ENCODE peak calls at places on chromosomes 11 and 22, in four cellular contexts. T is colonic mucosa, I is fibroblast of lung, W is A549. Y is an unnamed sample.
A peak's percentile ranks its signal among the peaks of the same experiment; 100 is the strongest.

GRCh38 chr11:67320011-67320410 is 16.7 kb downstream of the SSH3 start:
- DNase-seq in I (no peak), T (no peak), W (no peak), Y (no peak)

GRCh38 chr22:46791201-46791731 is 28.8 kb downstream of the TBC1D22A start:
- DNase-seq in W (no peak), T (no peak), I (peak; percentile 72), Y (no peak)

GRCh38 chr11:65420506-65421203 is 1.9 kb upstream of the NEAT1 start:
- DNase-seq in W (no peak), I (no peak), T (no peak), Y (peak; percentile 11)

GRCh38 chr11:11213117-11213516 is 139.9 kb downstream of the CSNK2A3 start:
- DNase-seq in I (no peak), W (no peak), T (no peak), Y (no peak)

GRCh38 chr22:38955250-38955775 is 2.1 kb upstream of the APOBEC3A start:
- DNase-seq in W (no peak), I (no peak), T (no peak), Y (peak; percentile 2)

GRCh38 chr22:49977578-49977977 is 17.0 kb downstream of the PIM3 start:
- DNase-seq in W (no peak), T (no peak), I (no peak), Y (no peak)

GRCh38 chr11:117828641-117829368 is 4.3 kb upstream of the FXYD2 start:
- DNase-seq in I (peak; percentile 86), W (peak; percentile 30), T (peak; percentile 35), Y (peak; percentile 51)

GRCh38 chr22:47072642-47072967 is 310.2 kb downstream of the TBC1D22A start:
- DNase-seq in T (no peak), W (no peak), I (no peak), Y (no peak)

GRCh38 chr22:44304354-44304753 is 8.4 kb downstream of the SHISAL1 start:
- DNase-seq in I (peak; percentile 62), W (no peak), T (no peak), Y (no peak)

GRCh38 chr11:62830904-62831519 is 839 bp downstream of the STX5 start:
- DNase-seq in W (no peak), I (no peak), T (no peak), Y (no peak)

GRCh38 chr11:20008190-20008801 is 152.0 kb downstream of the DBX1 start:
- DNase-seq in T (no peak), W (no peak), I (no peak), Y (no peak)

GRCh38 chr11:93895106-93895862 is 44.9 kb upstream of the VSTM5 start:
- DNase-seq in T (peak; percentile 21), W (no peak), I (peak; percentile 88), Y (peak; percentile 24)

GRCh38 chr11:44120169-44120568 is 24.7 kb downstream of the EXT2 start:
- DNase-seq in I (no peak), T (no peak), W (peak; percentile 18), Y (peak; percentile 17)

GRCh38 chr11:8251767-8252295 is 11.8 kb downstream of the LMO1 start:
- DNase-seq in W (no peak), T (no peak), I (no peak), Y (peak; percentile 0)

GRCh38 chr11:106246495-106246894 is 169.0 kb downstream of the AASDHPPT start:
- DNase-seq in W (no peak), I (no peak), T (no peak), Y (no peak)

GRCh38 chr11:9922806-9923205 is 258.9 kb downstream of the SWAP70 start:
- DNase-seq in T (no peak), W (no peak), I (peak; percentile 25), Y (no peak)

GRCh38 chr11:73415854-73416615 is 39.8 kb downstream of the RELT start:
- DNase-seq in I (peak; percentile 64), W (no peak), T (no peak), Y (no peak)

GRCh38 chr11:113549611-113550061 is 74.4 kb upstream of the DRD2 start:
- DNase-seq in I (peak; percentile 57), W (no peak), T (no peak), Y (no peak)

GRCh38 chr11:116792869-116793475 is 1.3 kb upstream of the APOA5 start:
- DNase-seq in W (no peak), T (no peak), I (peak; percentile 85), Y (no peak)

GRCh38 chr22:26561756-26562417 is 28.0 kb downstream of the TPST2 start:
- DNase-seq in I (no peak), T (no peak), W (no peak), Y (peak; percentile 97)

GRCh38 chr11:117230286-117230961 is 1.4 kb downstream of the PCSK7 start:
- DNase-seq in T (no peak), W (no peak), I (peak; percentile 48), Y (no peak)

GRCh38 chr11:32729976-32730375 is 64.5 kb downstream of the CCDC73 start:
- DNase-seq in T (no peak), I (peak; percentile 58), W (no peak), Y (no peak)

GRCh38 chr22:46935506-46936377 is 173.3 kb downstream of the TBC1D22A start:
- DNase-seq in T (peak; percentile 76), W (no peak), I (no peak), Y (no peak)

GRCh38 chr11:94602430-94603372 is 35.5 kb downstream of the PIWIL4 start:
- DNase-seq in W (peak; percentile 28), T (no peak), I (peak; percentile 77), Y (peak; percentile 72)

GRCh38 chr11:119192111-119192510 is 6.8 kb downstream of the NHERF4 start:
- DNase-seq in I (no peak), W (no peak), T (no peak), Y (no peak)

GRCh38 chr11:117145393-117145761 is 1.3 kb downstream of the PAFAH1B2 start:
- DNase-seq in W (peak; percentile 58), I (peak; percentile 56), T (peak; percentile 30), Y (no peak)

GRCh38 chr11:26143553-26144308 is 188.2 kb upstream of the ANO3 start:
- DNase-seq in I (peak; percentile 6), T (no peak), W (no peak), Y (no peak)

GRCh38 chr22:19822301-19823117 is 32.2 kb downstream of the GNB1L start:
- DNase-seq in I (no peak), T (no peak), W (no peak), Y (no peak)

GRCh38 chr22:47205081-47205491 is 442.6 kb downstream of the TBC1D22A start:
- DNase-seq in W (no peak), I (no peak), T (peak; percentile 13), Y (no peak)

GRCh38 chr11:83292709-83293435 is 6.7 kb upstream of the CCDC90B start:
- DNase-seq in T (peak; percentile 22), I (peak; percentile 66), W (peak; percentile 60), Y (peak; percentile 30)

GRCh38 chr22:44384981-44385610 is 72.3 kb upstream of the SHISAL1 start:
- DNase-seq in I (no peak), T (no peak), W (no peak), Y (no peak)

GRCh38 chr11:72069200-72069599 is 11.1 kb downstream of the NUMA1 start:
- DNase-seq in T (no peak), W (no peak), I (peak; percentile 29), Y (no peak)

GRCh38 chr11:92225563-92226308 is 1.1 kb downstream of the FAT3 start:
- DNase-seq in W (no peak), I (no peak), T (peak; percentile 17), Y (no peak)

GRCh38 chr11:38446336-38446735 is 1848.3 kb upstream of the RAG2 start:
- DNase-seq in I (peak; percentile 92), T (no peak), W (no peak), Y (no peak)

GRCh38 chr11:107860688-107861087 is 2.1 kb upstream of the SLC35F2 start:
- DNase-seq in T (no peak), W (no peak), I (no peak), Y (no peak)
- TF ChIP-seq CTCF in T (no peak), W (no peak), I (no peak), Y (no peak)

GRCh38 chr11:12680940-12681258 is 6.7 kb downstream of the TEAD1 start:
- DNase-seq in W (no peak), I (no peak), T (no peak), Y (no peak)
- H3K4me1 ChIP-seq in W (peaks cover 78% of the 10 kb centered on the region), I (peaks cover 31% of the 10 kb centered on the region), T (peaks cover 15% of the 10 kb centered on the region), Y (peaks cover 65% of the 10 kb centered on the region)

DNA sequence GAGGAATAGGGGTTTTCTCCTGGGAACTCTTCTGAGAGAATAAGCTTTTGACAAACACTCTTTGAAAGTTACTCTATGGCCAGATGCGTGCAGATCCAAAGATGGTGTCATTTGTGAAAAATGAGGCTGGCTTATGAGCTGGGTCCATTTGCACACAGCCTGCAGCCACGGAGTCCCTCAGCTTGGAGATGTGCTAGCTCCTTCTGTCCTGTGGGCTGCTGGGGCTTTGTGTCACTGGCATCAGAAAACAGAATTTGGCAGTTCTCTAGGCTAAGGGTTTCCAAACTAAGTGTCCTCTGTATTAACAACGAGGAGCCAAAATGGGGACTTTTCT is 702.4 kb downstream of the NTM start:
- DNase-seq in W (no peak), T (no peak), I (peak; percentile 66), Y (no peak)
- H3K27ac ChIP-seq in W (no peak overlapping the region), T (no peak overlapping the region), I (peak overlapping the region; percentile 96), Y (no peak overlapping the region)

GRCh38 chr11:12942157-12942556 is 67.0 kb upstream of the RASSF10 start:
- DNase-seq in W (no peak), T (no peak), I (peak; percentile 93), Y (no peak)
- TF ChIP-seq CTCF in W (no peak), T (no peak), I (no peak), Y (no peak)

DNA sequence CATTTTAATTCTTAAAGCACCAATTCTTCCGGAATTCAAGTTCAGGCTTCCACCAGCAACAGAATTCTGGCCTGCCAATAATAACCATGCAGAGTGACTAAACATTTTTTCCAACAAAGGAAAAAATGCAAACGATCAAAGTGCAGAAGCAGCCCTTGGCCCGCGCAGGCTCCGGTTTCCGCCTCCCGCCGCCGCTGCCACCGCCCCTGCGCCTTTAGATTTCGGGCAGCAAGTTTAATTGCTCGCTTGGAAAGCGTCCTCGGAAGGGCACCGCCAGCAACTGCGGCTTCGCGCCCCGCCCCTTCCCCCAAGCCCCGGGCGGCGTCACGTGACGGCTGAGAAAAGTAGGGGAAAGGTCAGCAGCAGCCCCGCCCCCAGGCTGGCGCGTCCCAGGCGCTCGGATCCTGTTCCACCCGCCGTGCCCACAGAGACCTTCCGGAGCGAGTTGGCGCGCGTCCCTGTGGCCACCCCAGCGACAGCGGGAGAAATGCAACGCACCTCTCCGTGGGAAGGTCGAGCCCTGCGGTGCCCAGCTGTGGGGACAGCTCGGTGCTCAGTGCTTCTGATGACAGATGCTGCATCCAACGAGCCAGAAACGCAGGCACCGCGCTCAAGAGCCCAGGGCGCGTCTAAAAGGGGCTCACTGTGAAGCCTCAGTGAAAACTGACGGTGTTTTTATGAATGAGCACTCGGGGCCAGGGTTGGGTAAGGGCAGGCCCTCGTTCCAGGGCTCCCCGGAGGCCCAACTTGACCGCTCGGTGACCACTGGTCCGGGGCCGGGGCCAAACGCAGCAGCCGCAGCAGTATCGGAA is 2.5 kb downstream of the CPT1A start:
- DNase-seq in I (peak; percentile 89), T (peak; percentile 98), W (peak; percentile 94), Y (peak; percentile 98)
- H3K4me1 ChIP-seq in I (peaks cover 13% of the 10 kb centered on the region), T (peaks cover 14% of the 10 kb centered on the region), W (peaks cover 34% of the 10 kb centered on the region), Y (peaks cover 77% of the 10 kb centered on the region)